ENCODE peak calls at places on chromosomes 7 and 10, in five cellular contexts. One of them, this sample, is unnamed.

GRCh38 chr7:128003179-128003578 is 28.1 kb downstream of the LRRC4 start:
- DNase-seq in SK-N-MC: no peak
- DNase-seq in CD4-positive, CD25-positive, alpha-beta regulatory T cell: no peak
- DNase-seq in H9: no peak
- DNase-seq in endodermal cell: no peak
- DNase-seq in this sample: no peak

GRCh38 chr7:128003787-128004186 is 27.4 kb downstream of the LRRC4 start:
- DNase-seq in H9: no peak
- DNase-seq in SK-N-MC: no peak
- DNase-seq in endodermal cell: no peak
- DNase-seq in CD4-positive, CD25-positive, alpha-beta regulatory T cell: no peak
- DNase-seq in this sample: no peak

GRCh38 chr7:22995011-22995410 is 18.9 kb downstream of the HYCC1 start:
- DNase-seq in H9: no peak
- DNase-seq in SK-N-MC: no peak
- DNase-seq in CD4-positive, CD25-positive, alpha-beta regulatory T cell: no peak
- DNase-seq in endodermal cell: no peak
- DNase-seq in this sample: no peak

GRCh38 chr7:99268361-99268908 is 4.2 kb upstream of the MYH16 start:
- DNase-seq in CD4-positive, CD25-positive, alpha-beta regulatory T cell: no peak
- DNase-seq in SK-N-MC: no peak
- DNase-seq in H9: no peak
- DNase-seq in endodermal cell: no peak
- DNase-seq in this sample: no peak

GRCh38 chr7:68671046-68671445 is 927.2 kb upstream of the AUTS2 start:
- DNase-seq in endodermal cell: no peak
- DNase-seq in H9: no peak
- DNase-seq in SK-N-MC: no peak
- DNase-seq in CD4-positive, CD25-positive, alpha-beta regulatory T cell: no peak
- DNase-seq in this sample: no peak

GRCh38 chr10:30463944-30464451 is 30.0 kb downstream of the MAP3K8 start:
- DNase-seq in H9: no peak
- DNase-seq in endodermal cell: no peak
- DNase-seq in SK-N-MC: no peak
- DNase-seq in CD4-positive, CD25-positive, alpha-beta regulatory T cell: no peak
- DNase-seq in this sample: no peak

GRCh38 chr7:144835166-144835611 is 664 bp downstream of the TPK1 start:
- DNase-seq in CD4-positive, CD25-positive, alpha-beta regulatory T cell: no peak
- DNase-seq in endodermal cell: no peak
- DNase-seq in H9: peak; percentile 46
- DNase-seq in SK-N-MC: no peak
- DNase-seq in this sample: peak; percentile 33

GRCh38 chr10:93461807-93462178 is 20.3 kb downstream of the MYOF start:
- DNase-seq in CD4-positive, CD25-positive, alpha-beta regulatory T cell: no peak
- DNase-seq in endodermal cell: no peak
- DNase-seq in SK-N-MC: no peak
- DNase-seq in H9: no peak
- DNase-seq in this sample: no peak

GRCh38 chr10:69061305-69062161 is 26.4 kb upstream of the SRGN start:
- DNase-seq in H9: no peak
- DNase-seq in SK-N-MC: no peak
- DNase-seq in CD4-positive, CD25-positive, alpha-beta regulatory T cell: peak; percentile 40
- DNase-seq in endodermal cell: no peak
- DNase-seq in this sample: peak; percentile 36

GRCh38 chr10:132466520-132467463 is 69.8 kb downstream of the PWWP2B start:
- DNase-seq in endodermal cell: no peak
- DNase-seq in H9: no peak
- DNase-seq in CD4-positive, CD25-positive, alpha-beta regulatory T cell: no peak
- DNase-seq in SK-N-MC: no peak
- DNase-seq in this sample: no peak

GRCh38 chr7:19101911-19102310 is 15.5 kb downstream of the TWIST1 start:
- DNase-seq in CD4-positive, CD25-positive, alpha-beta regulatory T cell: no peak
- DNase-seq in SK-N-MC: no peak
- DNase-seq in endodermal cell: no peak
- DNase-seq in H9: no peak
- DNase-seq in this sample: no peak

GRCh38 chr10:93333278-93333978 is 148.7 kb downstream of the MYOF start:
- DNase-seq in CD4-positive, CD25-positive, alpha-beta regulatory T cell: no peak
- DNase-seq in endodermal cell: peak; percentile 92
- DNase-seq in SK-N-MC: no peak
- DNase-seq in H9: peak; percentile 45
- DNase-seq in this sample: no peak

GRCh38 chr7:44787041-44787440 is 9.4 kb upstream of the PPIA start:
- DNase-seq in SK-N-MC: no peak
- DNase-seq in endodermal cell: no peak
- DNase-seq in CD4-positive, CD25-positive, alpha-beta regulatory T cell: no peak
- DNase-seq in H9: no peak
- DNase-seq in this sample: no peak

GRCh38 chr7:35624299-35625186 is 70.4 kb downstream of the HERPUD2 start:
- DNase-seq in endodermal cell: peak; percentile 85
- DNase-seq in CD4-positive, CD25-positive, alpha-beta regulatory T cell: peak; percentile 44
- DNase-seq in H9: peak; percentile 76
- DNase-seq in SK-N-MC: peak; percentile 16
- DNase-seq in this sample: peak; percentile 10

GRCh38 chr7:96303105-96303685 is 18.7 kb downstream of the SLC25A13 start:
- DNase-seq in H9: no peak
- DNase-seq in SK-N-MC: no peak
- DNase-seq in CD4-positive, CD25-positive, alpha-beta regulatory T cell: no peak
- DNase-seq in endodermal cell: peak; percentile 61
- DNase-seq in this sample: no peak

GRCh38 chr10:71094712-71095390 is 117.5 kb upstream of the UNC5B start:
- DNase-seq in endodermal cell: no peak
- DNase-seq in SK-N-MC: no peak
- DNase-seq in CD4-positive, CD25-positive, alpha-beta regulatory T cell: no peak
- DNase-seq in H9: no peak
- DNase-seq in this sample: no peak

GRCh38 chr7:27154901-27155815 is 1.3 kb downstream of the HOXA7 start:
- DNase-seq in SK-N-MC: no peak
- DNase-seq in H9: no peak
- DNase-seq in CD4-positive, CD25-positive, alpha-beta regulatory T cell: no peak
- DNase-seq in endodermal cell: peak; percentile 58
- DNase-seq in this sample: no peak

GRCh38 chr10:101095550-101096213 is 33.9 kb downstream of the KAZALD1 start:
- DNase-seq in CD4-positive, CD25-positive, alpha-beta regulatory T cell: peak; percentile 61
- DNase-seq in SK-N-MC: no peak
- DNase-seq in H9: peak; percentile 100
- DNase-seq in endodermal cell: peak; percentile 100
- DNase-seq in this sample: peak; percentile 65

GRCh38 chr10:124827474-124827873 is 25.9 kb downstream of the ABRAXAS2 start:
- DNase-seq in endodermal cell: no peak
- DNase-seq in SK-N-MC: peak; percentile 2
- DNase-seq in CD4-positive, CD25-positive, alpha-beta regulatory T cell: peak; percentile 19
- DNase-seq in H9: no peak
- DNase-seq in this sample: no peak

GRCh38 chr10:86400705-86401587 is 34.4 kb upstream of the GRID1 start:
- DNase-seq in CD4-positive, CD25-positive, alpha-beta regulatory T cell: peak; percentile 75
- DNase-seq in H9: no peak
- DNase-seq in SK-N-MC: no peak
- DNase-seq in endodermal cell: peak; percentile 81
- DNase-seq in this sample: peak; percentile 50

GRCh38 chr10:74822583-74823089 is 3.8 kb upstream of the KAT6B start:
- DNase-seq in SK-N-MC: no peak
- DNase-seq in CD4-positive, CD25-positive, alpha-beta regulatory T cell: no peak
- DNase-seq in H9: no peak
- DNase-seq in endodermal cell: no peak
- DNase-seq in this sample: no peak

GRCh38 chr7:99918959-99919813 is at the start of gene TRIM4:
- DNase-seq in endodermal cell: no peak
- DNase-seq in CD4-positive, CD25-positive, alpha-beta regulatory T cell: peak; percentile 88
- DNase-seq in SK-N-MC: no peak
- DNase-seq in H9: no peak
- DNase-seq in this sample: peak; percentile 85

GRCh38 chr7:106485031-106485551 is 175.9 kb downstream of the CCDC71L start:
- DNase-seq in H9: no peak
- DNase-seq in endodermal cell: no peak
- DNase-seq in CD4-positive, CD25-positive, alpha-beta regulatory T cell: no peak
- DNase-seq in SK-N-MC: no peak
- DNase-seq in this sample: no peak

GRCh38 chr7:41915861-41916260 is 213.0 kb upstream of the INHBA start:
- DNase-seq in CD4-positive, CD25-positive, alpha-beta regulatory T cell: no peak
- DNase-seq in endodermal cell: no peak
- DNase-seq in SK-N-MC: no peak
- DNase-seq in H9: no peak
- DNase-seq in this sample: no peak

GRCh38 chr10:30121401-30121800 is 62.0 kb upstream of the JCAD start:
- DNase-seq in SK-N-MC: no peak
- DNase-seq in H9: no peak
- DNase-seq in CD4-positive, CD25-positive, alpha-beta regulatory T cell: no peak
- DNase-seq in endodermal cell: no peak
- DNase-seq in this sample: no peak

GRCh38 chr10:101588879-101589278 is 758 bp downstream of the DPCD start:
- DNase-seq in H9: no peak
- DNase-seq in endodermal cell: no peak
- DNase-seq in CD4-positive, CD25-positive, alpha-beta regulatory T cell: no peak
- DNase-seq in SK-N-MC: no peak
- DNase-seq in this sample: no peak

GRCh38 chr10:79148452-79149344 is 79.9 kb downstream of the ZMIZ1 start:
- DNase-seq in CD4-positive, CD25-positive, alpha-beta regulatory T cell: no peak
- DNase-seq in SK-N-MC: no peak
- DNase-seq in H9: no peak
- DNase-seq in endodermal cell: no peak
- DNase-seq in this sample: no peak

GRCh38 chr10:34319197-34319846 is 495.8 kb downstream of the PARD3 start:
- DNase-seq in H9: no peak
- DNase-seq in CD4-positive, CD25-positive, alpha-beta regulatory T cell: no peak
- DNase-seq in endodermal cell: no peak
- DNase-seq in SK-N-MC: peak; percentile 47
- DNase-seq in this sample: no peak

GRCh38 chr10:89086801-89087513 is 96.4 kb downstream of the FAS start:
- DNase-seq in endodermal cell: peak; percentile 69
- DNase-seq in H9: peak; percentile 72
- DNase-seq in SK-N-MC: peak; percentile 76
- DNase-seq in CD4-positive, CD25-positive, alpha-beta regulatory T cell: no peak
- DNase-seq in this sample: no peak

GRCh38 chr10:86506499-86506898 is 15.1 kb downstream of the WAPL start:
- DNase-seq in endodermal cell: no peak
- DNase-seq in CD4-positive, CD25-positive, alpha-beta regulatory T cell: no peak
- DNase-seq in H9: no peak
- DNase-seq in SK-N-MC: no peak
- DNase-seq in this sample: no peak

GRCh38 chr10:69422676-69423075 is 6.0 kb upstream of the TACR2 start:
- DNase-seq in H9: no peak
- DNase-seq in SK-N-MC: no peak
- DNase-seq in CD4-positive, CD25-positive, alpha-beta regulatory T cell: no peak
- DNase-seq in endodermal cell: no peak
- DNase-seq in this sample: no peak

GRCh38 chr7:91556956-91557650 is 292.9 kb downstream of the FZD1 start:
- DNase-seq in endodermal cell: no peak
- DNase-seq in H9: no peak
- DNase-seq in SK-N-MC: no peak
- DNase-seq in CD4-positive, CD25-positive, alpha-beta regulatory T cell: no peak
- DNase-seq in this sample: no peak

DNA sequence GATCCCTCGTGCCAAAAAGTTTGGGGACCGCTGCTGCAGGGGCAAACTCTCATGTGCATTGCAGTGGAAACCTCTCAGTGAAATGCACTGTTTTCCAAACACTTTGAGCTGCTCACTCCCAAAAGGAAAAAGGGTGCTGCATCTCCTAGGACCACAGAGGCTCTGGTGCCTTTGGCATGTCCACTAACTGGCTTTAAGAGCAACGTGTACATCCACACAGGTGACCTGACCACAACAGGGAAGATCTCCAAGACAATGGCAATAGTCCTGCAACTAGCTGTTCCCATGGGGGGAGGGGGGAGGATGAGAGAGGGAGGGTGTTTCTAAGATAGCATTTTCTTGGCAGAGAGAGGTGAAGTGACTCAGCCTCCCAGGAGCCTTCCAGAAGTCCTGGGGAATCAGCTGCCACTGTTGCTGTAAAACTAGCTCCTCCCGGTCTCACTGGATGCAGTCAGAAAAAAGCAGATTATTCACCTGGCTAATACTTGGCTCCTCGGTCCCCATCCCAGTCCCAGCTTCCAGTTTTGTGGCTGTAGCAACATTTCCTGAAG is 181.7 kb downstream of the HECW1 start:
- DNase-seq in SK-N-MC: no peak
- DNase-seq in endodermal cell: peak; percentile 88
- DNase-seq in H9: peak; percentile 58
- DNase-seq in CD4-positive, CD25-positive, alpha-beta regulatory T cell: no peak
- DNase-seq in this sample: no peak
- H3K27ac ChIP-seq in SK-N-MC: no peak overlapping the region
- H3K27ac ChIP-seq in endodermal cell: no peak overlapping the region
- H3K27ac ChIP-seq in H9: no peak overlapping the region
- H3K27ac ChIP-seq in CD4-positive, CD25-positive, alpha-beta regulatory T cell: no peak overlapping the region
- H3K27ac ChIP-seq in this sample: no peak overlapping the region

GRCh38 chr7:46934198-46934825 is 647.6 kb downstream of the TNS3 start:
- DNase-seq in CD4-positive, CD25-positive, alpha-beta regulatory T cell: no peak
- DNase-seq in SK-N-MC: no peak
- DNase-seq in endodermal cell: no peak
- DNase-seq in H9: no peak
- DNase-seq in this sample: no peak
- H3K27ac ChIP-seq in CD4-positive, CD25-positive, alpha-beta regulatory T cell: no peak overlapping the region
- H3K27ac ChIP-seq in SK-N-MC: no peak overlapping the region
- H3K27ac ChIP-seq in endodermal cell: no peak overlapping the region
- H3K27ac ChIP-seq in H9: no peak overlapping the region
- H3K27ac ChIP-seq in this sample: no peak overlapping the region

DNA sequence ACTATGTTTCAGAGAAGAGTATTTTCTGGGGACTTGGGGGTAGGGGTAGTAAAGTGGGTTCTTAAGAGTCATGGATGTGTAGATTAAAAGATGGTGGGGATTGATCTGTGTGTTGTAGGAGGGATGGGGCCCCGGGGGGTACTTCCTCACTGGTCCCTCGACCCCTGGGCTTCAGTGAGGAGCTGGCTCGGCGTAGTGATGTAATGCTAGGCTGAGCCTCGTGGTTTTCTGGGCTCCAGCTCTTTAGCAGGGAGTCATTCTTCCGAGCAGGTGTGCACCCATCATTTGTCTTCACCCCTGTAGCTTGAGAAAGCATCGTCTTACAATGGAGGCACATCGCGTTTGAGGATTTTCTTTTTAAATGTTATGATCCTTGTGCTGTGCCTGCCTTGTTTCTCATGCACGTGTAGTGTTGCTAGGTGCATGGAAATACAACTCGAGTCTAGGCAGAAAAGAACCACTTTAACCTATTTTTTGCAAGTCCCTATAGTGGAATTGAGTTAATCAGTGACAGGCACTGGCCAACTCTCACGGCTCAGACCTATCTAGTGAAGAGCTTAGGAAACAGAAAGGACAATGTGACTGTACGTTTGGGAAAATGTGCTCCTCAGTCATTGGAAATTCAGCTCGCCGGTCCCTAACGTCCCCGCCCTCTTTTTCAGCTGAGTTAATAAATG is 106.1 kb upstream of the BTBD16 start:
- DNase-seq in CD4-positive, CD25-positive, alpha-beta regulatory T cell: no peak
- DNase-seq in SK-N-MC: no peak
- DNase-seq in H9: no peak
- DNase-seq in endodermal cell: peak; percentile 62
- DNase-seq in this sample: no peak
- H3K27ac ChIP-seq in CD4-positive, CD25-positive, alpha-beta regulatory T cell: no peak overlapping the region
- H3K27ac ChIP-seq in SK-N-MC: no peak overlapping the region
- H3K27ac ChIP-seq in H9: no peak overlapping the region
- H3K27ac ChIP-seq in endodermal cell: peak overlapping the region; percentile 92
- H3K27ac ChIP-seq in this sample: no peak overlapping the region

DNA sequence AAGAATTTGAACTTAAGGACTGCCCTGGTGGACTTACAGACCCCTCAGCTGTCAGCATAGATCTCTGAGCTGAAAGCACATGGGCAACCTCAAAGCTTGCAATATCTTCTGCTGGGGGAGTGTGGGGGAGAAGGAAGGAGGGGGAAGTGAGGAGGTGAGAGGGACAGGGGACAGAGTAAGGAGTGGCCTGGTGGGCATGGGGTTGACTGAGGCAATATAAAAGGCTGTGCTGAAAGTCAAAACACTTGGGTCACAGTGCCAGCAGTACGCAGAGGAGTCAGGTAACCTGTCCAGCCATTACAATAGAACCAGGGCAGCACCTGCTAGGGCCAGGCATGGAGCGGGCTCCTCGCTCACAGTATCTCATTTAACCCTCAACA is 43.2 kb downstream of the PPP1R3C start:
- DNase-seq in endodermal cell: no peak
- DNase-seq in CD4-positive, CD25-positive, alpha-beta regulatory T cell: no peak
- DNase-seq in H9: no peak
- DNase-seq in SK-N-MC: no peak
- DNase-seq in this sample: no peak
- H3K27ac ChIP-seq in endodermal cell: peak overlapping the region; percentile 37
- H3K27ac ChIP-seq in CD4-positive, CD25-positive, alpha-beta regulatory T cell: no peak overlapping the region
- H3K27ac ChIP-seq in H9: no peak overlapping the region
- H3K27ac ChIP-seq in SK-N-MC: no peak overlapping the region
- H3K27ac ChIP-seq in this sample: no peak overlapping the region

This sample was measured in CD4-positive, alpha-beta T cell.